ENCODE peak calls at places on chromosomes 2 and 18, in six cellular contexts. One of them, this sample, is unnamed.

GRCh38 chr18:58998421-58999203 is 133.9 kb downstream of the ZNF532 start:
- DNase-seq in GM12865: no peak
- DNase-seq in A673: peak
- DNase-seq in dorsolateral prefrontal cortex: peak
- DNase-seq in astrocyte of the cerebellum: peak
- DNase-seq in tibial nerve: peak
- DNase-seq in this sample: no peak

GRCh38 chr2:12089496-12089895 is 343.1 kb downstream of the LPIN1 start:
- DNase-seq in GM12865: no peak
- DNase-seq in astrocyte of the cerebellum: no peak
- DNase-seq in A673: no peak
- DNase-seq in dorsolateral prefrontal cortex: no peak
- DNase-seq in tibial nerve: no peak
- DNase-seq in this sample: no peak

GRCh38 chr18:70308555-70309294 is 19.9 kb downstream of the SOCS6 start:
- DNase-seq in astrocyte of the cerebellum: no peak
- DNase-seq in GM12865: no peak
- DNase-seq in dorsolateral prefrontal cortex: no peak
- DNase-seq in A673: no peak
- DNase-seq in tibial nerve: no peak
- DNase-seq in this sample: no peak

GRCh38 chr18:58005036-58005435 is 39.0 kb upstream of the NEDD4L start:
- DNase-seq in dorsolateral prefrontal cortex: no peak
- DNase-seq in GM12865: no peak
- DNase-seq in tibial nerve: no peak
- DNase-seq in A673: no peak
- DNase-seq in astrocyte of the cerebellum: no peak
- DNase-seq in this sample: no peak

GRCh38 chr2:225630824-225631533 is 231.5 kb downstream of the NYAP2 start:
- DNase-seq in dorsolateral prefrontal cortex: no peak
- DNase-seq in astrocyte of the cerebellum: no peak
- DNase-seq in A673: no peak
- DNase-seq in GM12865: no peak
- DNase-seq in tibial nerve: no peak
- DNase-seq in this sample: no peak

GRCh38 chr2:240461471-240462072 is 26.1 kb downstream of the GPC1 start:
- DNase-seq in GM12865: no peak
- DNase-seq in tibial nerve: peak
- DNase-seq in dorsolateral prefrontal cortex: no peak
- DNase-seq in astrocyte of the cerebellum: no peak
- DNase-seq in A673: no peak
- DNase-seq in this sample: no peak

GRCh38 chr18:9643549-9643948 is 29.2 kb upstream of the PPP4R1 start:
- DNase-seq in astrocyte of the cerebellum: peak
- DNase-seq in tibial nerve: no peak
- DNase-seq in GM12865: no peak
- DNase-seq in dorsolateral prefrontal cortex: no peak
- DNase-seq in A673: peak
- DNase-seq in this sample: no peak

GRCh38 chr18:68916734-68917133 is 118.9 kb downstream of the CCDC102B start:
- DNase-seq in dorsolateral prefrontal cortex: no peak
- DNase-seq in GM12865: no peak
- DNase-seq in tibial nerve: no peak
- DNase-seq in A673: no peak
- DNase-seq in astrocyte of the cerebellum: no peak
- DNase-seq in this sample: no peak

GRCh38 chr2:166882851-166883250 is 5.4 kb upstream of the XIRP2 start:
- DNase-seq in tibial nerve: no peak
- DNase-seq in A673: no peak
- DNase-seq in GM12865: no peak
- DNase-seq in dorsolateral prefrontal cortex: no peak
- DNase-seq in astrocyte of the cerebellum: no peak
- DNase-seq in this sample: no peak

GRCh38 chr2:165016772-165017411 is 61.6 kb upstream of the SLC38A11 start:
- DNase-seq in GM12865: peak
- DNase-seq in dorsolateral prefrontal cortex: no peak
- DNase-seq in A673: peak
- DNase-seq in astrocyte of the cerebellum: peak
- DNase-seq in tibial nerve: no peak
- DNase-seq in this sample: no peak

GRCh38 chr18:34342960-34343359 is 118.2 kb upstream of the NOL4 start:
- DNase-seq in tibial nerve: no peak
- DNase-seq in A673: no peak
- DNase-seq in GM12865: no peak
- DNase-seq in astrocyte of the cerebellum: peak
- DNase-seq in dorsolateral prefrontal cortex: peak
- DNase-seq in this sample: no peak

GRCh38 chr2:71609441-71609840 is 156.1 kb downstream of the DYSF start:
- DNase-seq in A673: no peak
- DNase-seq in GM12865: no peak
- DNase-seq in dorsolateral prefrontal cortex: peak
- DNase-seq in tibial nerve: peak
- DNase-seq in astrocyte of the cerebellum: no peak
- DNase-seq in this sample: no peak

GRCh38 chr2:148642891-148643416 is 1.6 kb upstream of the EPC2 start:
- DNase-seq in A673: no peak
- DNase-seq in dorsolateral prefrontal cortex: no peak
- DNase-seq in tibial nerve: no peak
- DNase-seq in astrocyte of the cerebellum: no peak
- DNase-seq in GM12865: peak
- DNase-seq in this sample: no peak

GRCh38 chr2:148643421-148643820 is 1.1 kb upstream of the EPC2 start:
- DNase-seq in tibial nerve: no peak
- DNase-seq in GM12865: peak
- DNase-seq in dorsolateral prefrontal cortex: no peak
- DNase-seq in astrocyte of the cerebellum: no peak
- DNase-seq in A673: no peak
- DNase-seq in this sample: no peak

GRCh38 chr2:148642112-148642744 is 2.3 kb upstream of the EPC2 start:
- DNase-seq in GM12865: no peak
- DNase-seq in dorsolateral prefrontal cortex: no peak
- DNase-seq in tibial nerve: no peak
- DNase-seq in A673: no peak
- DNase-seq in astrocyte of the cerebellum: no peak
- DNase-seq in this sample: no peak

GRCh38 chr2:148643998-148644884 is at the start of gene EPC2:
- DNase-seq in dorsolateral prefrontal cortex: peak
- DNase-seq in tibial nerve: peak
- DNase-seq in astrocyte of the cerebellum: no peak
- DNase-seq in GM12865: peak
- DNase-seq in A673: peak
- DNase-seq in this sample: peak

GRCh38 chr2:148640767-148641166 is 3.8 kb upstream of the EPC2 start:
- DNase-seq in tibial nerve: no peak
- DNase-seq in GM12865: no peak
- DNase-seq in dorsolateral prefrontal cortex: no peak
- DNase-seq in A673: peak
- DNase-seq in astrocyte of the cerebellum: no peak
- DNase-seq in this sample: no peak
- TF ChIP-seq CTCF in tibial nerve: no peak
- TF ChIP-seq CTCF in GM12865: no peak
- TF ChIP-seq CTCF in dorsolateral prefrontal cortex: peak
- TF ChIP-seq CTCF in A673: peak
- TF ChIP-seq CTCF in astrocyte of the cerebellum: no peak
- TF ChIP-seq CTCF in this sample: no peak

GRCh38 chr2:239277401-239278085 is 123.3 kb downstream of the HDAC4 start:
- DNase-seq in tibial nerve: no peak
- DNase-seq in GM12865: no peak
- DNase-seq in dorsolateral prefrontal cortex: no peak
- DNase-seq in astrocyte of the cerebellum: no peak
- DNase-seq in A673: no peak
- DNase-seq in this sample: no peak

GRCh38 chr2:239275037-239275685 is 125.7 kb downstream of the HDAC4 start:
- DNase-seq in A673: peak
- DNase-seq in astrocyte of the cerebellum: peak
- DNase-seq in dorsolateral prefrontal cortex: peak
- DNase-seq in tibial nerve: peak
- DNase-seq in GM12865: peak
- DNase-seq in this sample: no peak

GRCh38 chr2:239274391-239275001 is 126.3 kb downstream of the HDAC4 start:
- DNase-seq in dorsolateral prefrontal cortex: no peak
- DNase-seq in tibial nerve: peak
- DNase-seq in astrocyte of the cerebellum: peak
- DNase-seq in A673: no peak
- DNase-seq in GM12865: no peak
- DNase-seq in this sample: no peak

GRCh38 chr2:239276813-239277193 is 124.0 kb downstream of the HDAC4 start:
- DNase-seq in GM12865: no peak
- DNase-seq in A673: no peak
- DNase-seq in tibial nerve: no peak
- DNase-seq in dorsolateral prefrontal cortex: no peak
- DNase-seq in astrocyte of the cerebellum: no peak
- DNase-seq in this sample: no peak

GRCh38 chr2:239275871-239276812 is 124.7 kb downstream of the HDAC4 start:
- DNase-seq in GM12865: no peak
- DNase-seq in tibial nerve: no peak
- DNase-seq in A673: no peak
- DNase-seq in astrocyte of the cerebellum: no peak
- DNase-seq in dorsolateral prefrontal cortex: peak
- DNase-seq in this sample: no peak
- H3K4me3 ChIP-seq in GM12865: no peak
- H3K4me3 ChIP-seq in tibial nerve: no peak
- H3K4me3 ChIP-seq in A673: no peak
- H3K4me3 ChIP-seq in astrocyte of the cerebellum: no peak
- H3K4me3 ChIP-seq in dorsolateral prefrontal cortex: no peak
- H3K4me3 ChIP-seq in this sample: no peak

GRCh38 chr18:77068890-77069312 is 63.7 kb downstream of the MBP start:
- DNase-seq in astrocyte of the cerebellum: no peak
- DNase-seq in dorsolateral prefrontal cortex: no peak
- DNase-seq in A673: no peak
- DNase-seq in tibial nerve: no peak
- DNase-seq in GM12865: peak
- DNase-seq in this sample: no peak
- TF ChIP-seq CTCF in astrocyte of the cerebellum: peak
- TF ChIP-seq CTCF in dorsolateral prefrontal cortex: peak
- TF ChIP-seq CTCF in A673: peak
- TF ChIP-seq CTCF in tibial nerve: peak
- TF ChIP-seq CTCF in GM12865: no peak
- TF ChIP-seq CTCF in this sample: no peak

GRCh38 chr2:148552675-148553331 is 91.7 kb upstream of the EPC2 start:
- DNase-seq in A673: no peak
- DNase-seq in tibial nerve: no peak
- DNase-seq in dorsolateral prefrontal cortex: no peak
- DNase-seq in astrocyte of the cerebellum: no peak
- DNase-seq in GM12865: peak
- DNase-seq in this sample: no peak
- H3K4me3 ChIP-seq in A673: peak
- H3K4me3 ChIP-seq in tibial nerve: peak
- H3K4me3 ChIP-seq in dorsolateral prefrontal cortex: peak
- H3K4me3 ChIP-seq in astrocyte of the cerebellum: no peak
- H3K4me3 ChIP-seq in GM12865: peak
- H3K4me3 ChIP-seq in this sample: peak

GRCh38 chr2:237675326-237675725 is 47.9 kb downstream of the LRRFIP1 start:
- DNase-seq in tibial nerve: no peak
- DNase-seq in A673: no peak
- DNase-seq in GM12865: no peak
- DNase-seq in dorsolateral prefrontal cortex: no peak
- DNase-seq in astrocyte of the cerebellum: no peak
- DNase-seq in this sample: no peak

GRCh38 chr2:237674731-237675276 is 47.4 kb downstream of the LRRFIP1 start:
- DNase-seq in dorsolateral prefrontal cortex: peak
- DNase-seq in GM12865: peak
- DNase-seq in tibial nerve: peak
- DNase-seq in astrocyte of the cerebellum: peak
- DNase-seq in A673: peak
- DNase-seq in this sample: peak

GRCh38 chr2:237672731-237673129 is 45.3 kb downstream of the LRRFIP1 start:
- DNase-seq in dorsolateral prefrontal cortex: no peak
- DNase-seq in A673: no peak
- DNase-seq in astrocyte of the cerebellum: no peak
- DNase-seq in tibial nerve: no peak
- DNase-seq in GM12865: no peak
- DNase-seq in this sample: no peak

GRCh38 chr2:237671466-237672173 is 44.2 kb downstream of the LRRFIP1 start:
- DNase-seq in GM12865: no peak
- DNase-seq in A673: no peak
- DNase-seq in astrocyte of the cerebellum: no peak
- DNase-seq in tibial nerve: no peak
- DNase-seq in dorsolateral prefrontal cortex: no peak
- DNase-seq in this sample: no peak

GRCh38 chr2:237673130-237673921 is 45.9 kb downstream of the LRRFIP1 start:
- DNase-seq in astrocyte of the cerebellum: no peak
- DNase-seq in A673: peak
- DNase-seq in GM12865: peak
- DNase-seq in dorsolateral prefrontal cortex: peak
- DNase-seq in tibial nerve: no peak
- DNase-seq in this sample: no peak
- TF ChIP-seq CTCF in astrocyte of the cerebellum: peak
- TF ChIP-seq CTCF in A673: peak
- TF ChIP-seq CTCF in GM12865: peak
- TF ChIP-seq CTCF in dorsolateral prefrontal cortex: peak
- TF ChIP-seq CTCF in tibial nerve: peak
- TF ChIP-seq CTCF in this sample: peak